ENCODE peak calls at places on chromosomes 12 and 14, in ten cellular contexts. B is CD8-positive, alpha-beta T cell; E is GM23248; O is left ventricle myocardium inferior; F is right cardiac atrium; A is adipocyte; C is lung; P is transverse colon; T is thoracic aorta; V is psoas muscle. M is an unnamed sample.
A peak's percentile ranks its signal among the peaks of the same experiment; 100 is the strongest.

GRCh38 chr12:49093746-49094103 is 876 bp downstream of the DHH start:
- DNase-seq in A (no peak), P (no peak), O (peak; percentile 33), C (no peak), B (no peak), V (no peak), T (no peak), F (peak; percentile 60), E (no peak), M (no peak)

GRCh38 chr14:88352299-88353097 is 29.4 kb upstream of the KCNK10 start:
- DNase-seq in F (no peak), V (no peak), B (no peak), T (no peak), E (no peak), O (no peak), C (no peak), A (no peak), P (no peak), M (no peak)

GRCh38 chr12:7101047-7101693 is 7.8 kb downstream of the C1RL start:
- DNase-seq in T (no peak), C (no peak), F (no peak), B (no peak), V (no peak), A (no peak), E (peak; percentile 15), P (no peak), O (no peak), M (no peak)

GRCh38 chr14:21617614-21618013 is 17.1 kb downstream of the OR10G2 start:
- DNase-seq in V (no peak), E (no peak), C (no peak), P (no peak), T (no peak), F (no peak), O (no peak), B (no peak), A (no peak), M (no peak)

GRCh38 chr12:92468358-92469020 is 234.3 kb upstream of the PLEKHG7 start:
- DNase-seq in E (no peak), B (no peak), A (no peak), P (no peak), V (no peak), O (no peak), C (no peak), T (no peak), F (no peak), M (no peak)

GRCh38 chr12:121004253-121004815 is 12.0 kb downstream of the C12orf43 start:
- DNase-seq in V (no peak), B (no peak), C (no peak), F (no peak), O (no peak), A (no peak), T (no peak), E (no peak), P (no peak), M (no peak)

GRCh38 chr12:49019120-49019430 is 499 bp upstream of the PRKAG1 start:
- DNase-seq in C (no peak), V (no peak), O (no peak), F (no peak), T (no peak), A (no peak), P (no peak), E (no peak), B (no peak), M (no peak)

GRCh38 chr14:100570726-100571454 is 16.3 kb downstream of the BEGAIN start:
- DNase-seq in V (no peak), B (no peak), P (no peak), T (no peak), C (no peak), A (no peak), E (no peak), O (no peak), F (no peak), M (no peak)

GRCh38 chr12:67909091-67909531 is 80.1 kb upstream of the IFNG-AS1 start:
- DNase-seq in T (no peak), O (no peak), B (no peak), P (no peak), V (no peak), C (no peak), A (peak; percentile 32), F (no peak), E (peak; percentile 84), M (no peak)

GRCh38 chr12:26878661-26879119 is 45.7 kb upstream of the ITPR2 start:
- DNase-seq in B (no peak), T (no peak), V (peak; percentile 81), A (peak; percentile 17), F (peak; percentile 79), O (peak; percentile 87), E (no peak), C (peak; percentile 54), P (peak; percentile 74), M (peak; percentile 84)

GRCh38 chr12:64574837-64575236 is 35.5 kb upstream of the RASSF3 start:
- DNase-seq in A (no peak), P (no peak), O (no peak), T (no peak), F (no peak), B (no peak), E (no peak), V (no peak), C (no peak), M (no peak)

GRCh38 chr12:127284870-127285431 is 982.0 kb upstream of the TMEM132C start:
- DNase-seq in B (no peak), E (peak; percentile 98), F (peak; percentile 33), O (no peak), C (no peak), T (no peak), P (no peak), V (peak; percentile 72), A (peak; percentile 91), M (no peak)

GRCh38 chr14:83342590-83342989 is 1808.9 kb upstream of the SEL1L start:
- DNase-seq in C (no peak), T (peak; percentile 27), A (no peak), F (peak; percentile 70), E (peak; percentile 39), B (no peak), P (no peak), O (peak; percentile 15), V (peak; percentile 48), M (no peak)

GRCh38 chr14:68291820-68292219 is 472.2 kb downstream of the RAD51B start:
- DNase-seq in P (no peak), F (no peak), B (no peak), T (no peak), E (no peak), C (no peak), V (no peak), A (no peak), O (no peak), M (no peak)

GRCh38 chr14:59776468-59776867 is 94.1 kb downstream of the RTN1 start:
- DNase-seq in P (no peak), T (no peak), F (no peak), B (no peak), A (no peak), O (no peak), E (no peak), C (no peak), V (no peak), M (no peak)

DNA sequence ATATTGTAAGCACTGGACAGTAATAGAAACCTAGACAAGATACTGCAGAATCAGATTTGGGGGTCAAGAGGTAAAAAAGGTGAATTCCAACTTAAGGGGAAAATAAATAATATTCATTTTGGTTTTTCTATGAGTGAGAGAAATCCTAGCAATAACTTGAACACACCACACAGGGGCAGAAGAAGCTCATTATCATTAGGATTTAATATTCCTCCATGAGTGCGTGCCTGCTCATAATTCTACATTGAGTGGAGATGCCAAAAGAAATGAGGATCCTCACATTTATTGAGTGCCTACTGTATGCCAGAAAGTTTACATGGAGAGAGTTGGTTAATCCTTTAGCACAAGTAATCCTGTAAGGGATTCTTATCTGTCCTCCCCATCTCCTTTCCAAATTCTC is 40.5 kb upstream of the C14orf132 start:
- DNase-seq in B (no peak), A (peak; percentile 79), C (no peak), T (no peak), P (no peak), E (peak; percentile 73), F (no peak), O (no peak), V (no peak), M (no peak)
- H3K4me1 ChIP-seq in B (no peaks in the 10 kb centered on the region), A (peaks cover 3% of the 10 kb centered on the region), C (no peaks in the 10 kb centered on the region), T (no peaks in the 10 kb centered on the region), P (no peaks in the 10 kb centered on the region), E (no peaks in the 10 kb centered on the region), F (no peaks in the 10 kb centered on the region), O (no peaks in the 10 kb centered on the region), V (no peaks in the 10 kb centered on the region), M (no peaks in the 10 kb centered on the region)

DNA sequence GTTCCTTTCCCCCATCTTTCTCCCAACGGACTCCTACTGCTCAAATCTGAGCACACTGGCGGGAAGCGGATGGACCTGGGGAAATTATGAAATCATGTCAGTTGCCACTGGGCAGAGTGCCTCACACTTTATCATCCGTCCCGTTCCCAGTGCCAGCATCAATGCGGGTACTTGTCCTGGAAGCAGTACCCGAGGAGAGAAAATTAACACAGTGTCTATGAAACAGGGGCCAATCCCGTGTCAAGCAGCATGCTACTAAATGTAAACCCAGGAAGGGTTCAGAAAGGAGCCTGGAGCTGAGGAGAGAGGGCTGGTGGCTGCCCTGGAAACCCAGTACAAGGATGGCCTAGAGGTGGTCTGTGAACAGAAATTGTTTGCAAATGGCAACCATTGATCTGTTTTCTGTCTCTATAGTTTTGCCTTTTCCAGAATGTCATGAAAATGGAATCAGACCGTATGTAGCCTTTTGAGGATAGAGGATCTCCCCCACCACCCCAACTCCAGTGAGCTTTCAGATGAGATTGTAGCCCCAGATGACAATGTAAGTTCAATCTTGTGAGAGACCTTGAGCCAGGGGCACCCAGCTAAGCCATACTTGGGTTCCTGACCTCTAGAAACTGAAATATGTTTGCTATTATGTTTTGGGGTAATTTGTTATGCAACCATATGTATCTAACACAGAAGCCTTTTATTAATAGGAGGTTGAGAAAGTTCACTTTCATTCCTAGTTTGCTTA is 948 bp upstream of the CDKL1 start:
- DNase-seq in T (no peak), B (no peak), A (peak; percentile 47), O (no peak), C (no peak), E (peak; percentile 63), V (peak; percentile 61), F (peak; percentile 28), P (peak; percentile 34), M (peak; percentile 78)
- H3K4me1 ChIP-seq in T (peaks cover 3% of the 10 kb centered on the region), B (peaks cover 6% of the 10 kb centered on the region), A (peaks cover 23% of the 10 kb centered on the region), O (peaks cover 32% of the 10 kb centered on the region), C (peaks cover 5% of the 10 kb centered on the region), E (peaks cover 14% of the 10 kb centered on the region), V (peaks cover 5% of the 10 kb centered on the region), F (no peaks in the 10 kb centered on the region), P (peaks cover 25% of the 10 kb centered on the region), M (peaks cover 5% of the 10 kb centered on the region)

DNA sequence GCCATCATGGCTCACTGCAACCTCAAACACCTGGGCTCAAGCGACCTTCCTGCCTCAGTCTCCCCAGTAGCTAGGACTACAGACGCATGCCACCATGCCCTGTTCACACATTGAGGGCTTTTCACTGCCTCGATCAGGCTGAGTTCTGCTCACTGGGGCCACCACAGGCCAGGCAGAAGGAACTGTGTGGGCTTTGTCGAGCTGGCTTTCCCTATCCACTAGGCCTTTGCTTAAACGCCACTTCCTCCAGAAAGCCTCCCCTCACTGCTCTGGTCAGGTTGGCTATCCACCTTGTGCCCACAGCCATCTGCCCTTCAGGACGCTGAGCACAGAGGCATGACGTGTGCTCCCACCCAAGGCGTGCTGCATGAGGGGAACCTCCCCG is 45.2 kb downstream of the MLXIP start:
- DNase-seq in C (no peak), B (no peak), V (no peak), T (no peak), F (no peak), O (no peak), A (no peak), P (no peak), E (no peak), M (no peak)
- H3K4me1 ChIP-seq in C (no peaks in the 10 kb centered on the region), B (peaks cover 36% of the 10 kb centered on the region), V (peaks cover 64% of the 10 kb centered on the region), T (peaks cover 3% of the 10 kb centered on the region), F (peaks cover 5% of the 10 kb centered on the region), O (peaks cover 67% of the 10 kb centered on the region), A (peaks cover 26% of the 10 kb centered on the region), P (peaks cover 66% of the 10 kb centered on the region), E (peaks cover 4% of the 10 kb centered on the region), M (no peaks in the 10 kb centered on the region)

GRCh38 chr12:124779161-124780141 is 84.2 kb downstream of the SCARB1 start:
- DNase-seq in V (no peak), F (peak; percentile 33), T (no peak), C (no peak), A (no peak), O (no peak), P (no peak), E (no peak), B (no peak), M (no peak)
- H3K4me1 ChIP-seq in V (peaks cover 4% of the 10 kb centered on the region), F (no peaks in the 10 kb centered on the region), T (no peaks in the 10 kb centered on the region), C (no peaks in the 10 kb centered on the region), A (peaks cover 38% of the 10 kb centered on the region), O (peaks cover 9% of the 10 kb centered on the region), P (peaks cover under 1% of the 10 kb centered on the region), E (peaks cover 8% of the 10 kb centered on the region), B (peaks cover 8% of the 10 kb centered on the region), M (peaks cover 32% of the 10 kb centered on the region)